ENCODE peak calls at places on chromosomes 12 and 14, in eight cellular contexts. G, J, L, H, C, U, E and B are unnamed samples.

GRCh38 chr12:66077542-66077941 is 53.0 kb downstream of the LLPH start:
- DNase-seq in J (no peak), E (no peak), H (no peak), L (no peak), C (no peak), G (no peak), U (no peak), B (no peak)

GRCh38 chr14:68198713-68199464 is 379.3 kb downstream of the RAD51B start:
- DNase-seq in L (no peak), J (no peak), E (no peak), U (no peak), G (no peak), H (no peak), C (no peak), B (no peak)

GRCh38 chr12:47903151-47903611 is 1.6 kb downstream of the VDR start:
- DNase-seq in G (peak; percentile 72), E (peak; percentile 18), U (peak; percentile 38), C (peak; percentile 55), L (no peak), J (peak; percentile 59), H (peak; percentile 66), B (no peak)

GRCh38 chr12:62684586-62685295 is 218.1 kb downstream of the MON2 start:
- DNase-seq in G (no peak), L (no peak), E (no peak), H (no peak), C (no peak), U (no peak), J (peak; percentile 71), B (no peak)

GRCh38 chr12:113899042-113899843 is 66.9 kb downstream of the RBM19 start:
- DNase-seq in G (no peak), L (no peak), H (no peak), C (no peak), J (no peak), U (no peak), E (no peak), B (no peak)

GRCh38 chr14:24921903-24922302 is 128.0 kb downstream of the STXBP6 start:
- DNase-seq in C (peak; percentile 43), J (no peak), U (peak; percentile 7), E (no peak), H (no peak), L (no peak), G (no peak), B (no peak)

GRCh38 chr12:102740157-102741032 is 176.6 kb downstream of the PAH start:
- DNase-seq in J (no peak), C (peak; percentile 1), H (no peak), G (peak; percentile 47), L (no peak), U (peak; percentile 20), E (no peak), B (no peak)

GRCh38 chr12:117968084-117968789 is 553 bp downstream of the KSR2 start:
- DNase-seq in J (no peak), L (no peak), C (no peak), G (no peak), U (no peak), H (no peak), E (no peak), B (no peak)

GRCh38 chr12:124457287-124458219 is 109.9 kb downstream of the NCOR2 start:
- DNase-seq in H (peak; percentile 86), L (no peak), C (no peak), G (no peak), E (no peak), U (no peak), J (peak; percentile 89), B (no peak)

GRCh38 chr12:29599397-29599796 is 101.9 kb upstream of the OVCH1 start:
- DNase-seq in J (no peak), C (no peak), L (no peak), G (peak; percentile 15), E (no peak), U (peak; percentile 71), H (no peak), B (no peak)

GRCh38 chr14:35879654-35880249 is 53.6 kb downstream of the BRMS1L start:
- DNase-seq in J (no peak), C (no peak), H (no peak), E (no peak), U (peak; percentile 5), L (no peak), G (peak; percentile 27), B (no peak)

GRCh38 chr12:88035271-88035906 is 6.2 kb upstream of the C12orf50 start:
- DNase-seq in G (peak; percentile 89), H (peak; percentile 93), E (peak; percentile 35), L (peak; percentile 95), U (peak; percentile 85), C (peak; percentile 80), J (peak; percentile 81), B (peak; percentile 89)

GRCh38 chr14:33611405-33612183 is 339.3 kb downstream of the EGLN3 start:
- DNase-seq in G (peak; percentile 47), L (no peak), J (no peak), U (peak; percentile 28), C (peak; percentile 12), E (no peak), H (no peak), B (no peak)

GRCh38 chr12:15522574-15523187 is 200.4 kb downstream of the PTPRO start:
- DNase-seq in G (peak; percentile 68), J (no peak), E (no peak), U (peak; percentile 25), L (no peak), C (peak; percentile 39), H (no peak), B (no peak)
- TF ChIP-seq CTCF in G (peak; percentile 69), J (no peak), E (peak; percentile 55), U (peak; percentile 51), L (peak; percentile 55), C (peak; percentile 65), H (peak; percentile 52), B (peak; percentile 48)

GRCh38 chr12:49672351-49673181 is 34.6 kb downstream of the FMNL3 start:
- DNase-seq in C (no peak), L (no peak), J (no peak), G (no peak), E (no peak), H (no peak), U (no peak), B (no peak)

GRCh38 chr12:49674318-49674985 is 32.8 kb downstream of the FMNL3 start:
- DNase-seq in J (no peak), U (peak; percentile 18), H (no peak), G (no peak), E (no peak), L (no peak), C (peak; percentile 33), B (no peak)

GRCh38 chr12:49671051-49671765 is 36.0 kb downstream of the FMNL3 start:
- DNase-seq in H (no peak), L (no peak), J (no peak), U (no peak), G (no peak), C (no peak), E (no peak), B (no peak)

GRCh38 chr12:49675137-49675536 is 32.1 kb downstream of the FMNL3 start:
- DNase-seq in J (no peak), C (no peak), E (no peak), G (no peak), U (no peak), L (no peak), H (no peak), B (peak; percentile 13)

GRCh38 chr12:49673446-49674317 is 33.5 kb downstream of the FMNL3 start:
- DNase-seq in U (peak; percentile 92), L (peak; percentile 70), J (peak; percentile 80), H (peak; percentile 89), E (peak; percentile 47), C (peak; percentile 71), G (no peak), B (peak; percentile 68)
- TF ChIP-seq CTCF in U (peak; percentile 61), L (no peak), J (no peak), H (peak; percentile 55), E (no peak), C (peak; percentile 16), G (no peak), B (peak; percentile 20)

GRCh38 chr12:89703768-89704167 is 4.9 kb downstream of the ATP2B1 start:
- DNase-seq in G (peak; percentile 35), E (no peak), H (no peak), C (peak; percentile 12), U (no peak), L (no peak), J (no peak), B (no peak)

GRCh38 chr12:89700191-89700810 is 8.3 kb downstream of the ATP2B1 start:
- DNase-seq in L (no peak), G (no peak), C (no peak), H (no peak), U (no peak), J (no peak), E (no peak), B (no peak)

GRCh38 chr12:89704457-89704856 is 4.2 kb downstream of the ATP2B1 start:
- DNase-seq in E (no peak), J (no peak), U (no peak), H (no peak), L (no peak), C (no peak), G (no peak), B (no peak)

GRCh38 chr12:89702503-89702902 is 6.1 kb downstream of the ATP2B1 start:
- DNase-seq in H (no peak), C (no peak), E (no peak), J (no peak), U (no peak), L (no peak), G (no peak), B (no peak)

DNA sequence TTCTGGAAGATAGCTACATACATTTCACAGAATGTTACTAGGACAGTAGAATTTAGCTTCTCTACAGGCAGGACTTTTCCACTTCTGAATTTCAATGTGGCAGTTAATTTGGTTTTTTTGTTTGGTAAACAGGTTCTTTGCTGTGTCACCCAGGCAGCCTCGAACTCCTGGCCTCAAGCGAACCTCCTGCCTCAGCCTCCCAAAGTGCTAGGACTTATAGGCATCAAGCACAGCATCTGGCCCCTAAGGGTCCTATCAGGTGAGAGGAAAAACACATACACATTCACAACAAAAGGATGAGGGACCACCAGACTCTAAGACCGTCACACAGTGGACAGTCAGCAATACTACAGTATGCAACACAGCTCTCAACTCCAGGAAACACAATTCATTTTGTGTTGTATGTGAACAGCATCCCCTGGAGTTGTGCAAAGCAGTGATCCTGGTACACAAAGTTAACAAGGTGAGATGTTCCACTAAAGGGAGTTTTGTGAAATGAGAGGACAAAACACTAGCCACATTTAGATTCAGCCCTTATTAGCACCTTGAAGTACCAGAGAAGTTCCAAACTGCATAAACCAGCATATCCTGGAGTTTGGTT is 6.9 kb downstream of the ATP2B1 start:
- DNase-seq in J (no peak), L (no peak), H (no peak), U (no peak), C (no peak), E (no peak), G (no peak), B (no peak)
- TF ChIP-seq CTCF in J (no peak), L (no peak), H (no peak), U (no peak), C (no peak), E (no peak), G (no peak), B (no peak)

DNA sequence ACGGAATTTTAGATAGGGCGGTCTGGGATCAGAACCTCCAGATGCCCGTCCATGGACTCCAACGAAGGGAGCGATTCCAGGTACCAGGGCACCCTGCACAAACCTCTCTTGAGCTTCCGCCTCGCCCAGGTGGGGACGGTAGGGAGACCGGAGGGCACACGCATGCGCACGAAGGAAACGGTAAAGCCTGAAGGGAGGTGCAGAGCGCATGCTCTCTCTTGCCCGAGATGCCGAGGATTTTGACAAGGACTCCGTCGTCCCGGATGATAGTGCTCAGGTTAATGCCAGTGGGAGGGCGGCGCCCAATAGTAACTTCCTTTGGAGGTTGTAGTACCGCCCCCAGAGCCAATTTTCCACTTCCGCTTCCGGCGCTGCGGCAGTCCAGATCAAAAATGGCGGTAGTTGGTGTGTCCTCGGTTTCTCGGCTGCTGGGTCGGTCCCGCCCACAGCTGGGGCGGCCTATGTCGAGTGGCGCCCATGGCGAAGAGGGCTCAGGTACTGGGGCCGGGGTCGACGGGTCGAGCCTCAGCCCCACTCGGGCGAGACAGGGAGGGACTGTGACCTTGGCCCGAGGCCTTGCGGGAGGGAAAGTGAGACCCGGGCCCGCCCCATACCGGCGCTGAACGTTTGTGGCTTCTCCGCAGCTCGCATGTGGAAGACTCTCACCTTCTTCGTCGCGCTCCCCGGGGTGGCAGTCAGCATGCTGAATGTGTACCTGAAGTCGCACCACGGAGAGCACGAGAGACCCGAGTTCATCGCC is at the start of gene COX6A1:
- DNase-seq in J (peak; percentile 94), G (peak; percentile 98), E (peak; percentile 98), L (peak; percentile 98), C (peak; percentile 98), U (peak; percentile 97), H (peak; percentile 98), B (peak; percentile 93)
- TF ChIP-seq CTCF in J (no peak), G (no peak), E (peak; percentile 26), L (no peak), C (peak; percentile 21), U (peak; percentile 5), H (no peak), B (no peak)